ENCODE peak calls at places on chromosome 5, in seven cellular contexts. R is AG09309, Z is iPS DF 6.9, Q is hepatocyte, S is tibial nerve, N is breast epithelium, U is fibroblast of lung. G is an unnamed sample.

GRCh38 chr5:24401767-24402166 is 243.0 kb downstream of the CDH10 start:
- DNase-seq in Q (peak; percentile 45), U (no peak), R (no peak), S (no peak), N (no peak), Z (no peak), G (no peak)

GRCh38 chr5:36422957-36423356 is 121.3 kb upstream of the RANBP3L start:
- DNase-seq in N (no peak), Q (no peak), S (no peak), Z (no peak), R (no peak), U (no peak), G (no peak)

GRCh38 chr5:158534203-158534602 is 565.5 kb downstream of the EBF1 start:
- DNase-seq in Q (no peak), R (no peak), S (no peak), N (no peak), Z (no peak), U (no peak), G (no peak)

GRCh38 chr5:124262443-124262842 is 484.0 kb downstream of the ZNF608 start:
- DNase-seq in U (peak; percentile 73), Q (no peak), N (no peak), R (no peak), S (no peak), Z (peak; percentile 11), G (no peak)

GRCh38 chr5:64505769-64506566 is at the start of gene RGS7BP:
- DNase-seq in S (no peak), N (no peak), U (peak; percentile 37), Q (peak; percentile 76), R (no peak), Z (no peak), G (peak; percentile 12)

GRCh38 chr5:51892680-51893079 is 509.4 kb downstream of the ISL1 start:
- DNase-seq in Q (no peak), R (no peak), N (no peak), Z (no peak), S (no peak), U (no peak), G (no peak)

GRCh38 chr5:30099634-30100033 is 1093.9 kb upstream of the CDH6 start:
- DNase-seq in Z (no peak), S (no peak), R (no peak), U (peak; percentile 25), Q (no peak), N (no peak), G (no peak)

GRCh38 chr5:140131967-140132409 is 6.3 kb downstream of the IGIP start:
- DNase-seq in R (peak; percentile 83), Q (no peak), Z (no peak), U (peak; percentile 79), N (no peak), S (no peak), G (no peak)

GRCh38 chr5:123066016-123066415 is 23.0 kb upstream of the PRDM6 start:
- DNase-seq in Z (no peak), N (no peak), R (no peak), Q (no peak), S (no peak), U (no peak), G (no peak)

GRCh38 chr5:82057051-82057450 is 85.2 kb downstream of the ATG10 start:
- DNase-seq in R (no peak), Q (no peak), U (no peak), Z (no peak), S (no peak), N (no peak), G (no peak)

GRCh38 chr5:90022002-90022710 is 387.4 kb downstream of the CETN3 start:
- DNase-seq in N (no peak), Q (no peak), R (no peak), U (no peak), Z (no peak), S (no peak), G (no peak)

GRCh38 chr5:108324886-108325285 is 57.0 kb downstream of the FBXL17 start:
- DNase-seq in U (no peak), N (no peak), Q (no peak), R (no peak), Z (no peak), S (no peak), G (no peak)

GRCh38 chr5:143134269-143134668 is 269.2 kb downstream of the NR3C1 start:
- DNase-seq in Z (no peak), R (no peak), N (no peak), U (no peak), Q (no peak), S (no peak), G (no peak)

GRCh38 chr5:13019729-13020128 is 924.8 kb downstream of the DNAH5 start:
- DNase-seq in S (no peak), R (no peak), U (no peak), N (no peak), Q (no peak), Z (no peak), G (no peak)

GRCh38 chr5:163585206-163585605 is 79.8 kb downstream of the MAT2B start:
- DNase-seq in U (no peak), R (no peak), N (no peak), Z (no peak), Q (no peak), S (no peak), G (no peak)

DNA sequence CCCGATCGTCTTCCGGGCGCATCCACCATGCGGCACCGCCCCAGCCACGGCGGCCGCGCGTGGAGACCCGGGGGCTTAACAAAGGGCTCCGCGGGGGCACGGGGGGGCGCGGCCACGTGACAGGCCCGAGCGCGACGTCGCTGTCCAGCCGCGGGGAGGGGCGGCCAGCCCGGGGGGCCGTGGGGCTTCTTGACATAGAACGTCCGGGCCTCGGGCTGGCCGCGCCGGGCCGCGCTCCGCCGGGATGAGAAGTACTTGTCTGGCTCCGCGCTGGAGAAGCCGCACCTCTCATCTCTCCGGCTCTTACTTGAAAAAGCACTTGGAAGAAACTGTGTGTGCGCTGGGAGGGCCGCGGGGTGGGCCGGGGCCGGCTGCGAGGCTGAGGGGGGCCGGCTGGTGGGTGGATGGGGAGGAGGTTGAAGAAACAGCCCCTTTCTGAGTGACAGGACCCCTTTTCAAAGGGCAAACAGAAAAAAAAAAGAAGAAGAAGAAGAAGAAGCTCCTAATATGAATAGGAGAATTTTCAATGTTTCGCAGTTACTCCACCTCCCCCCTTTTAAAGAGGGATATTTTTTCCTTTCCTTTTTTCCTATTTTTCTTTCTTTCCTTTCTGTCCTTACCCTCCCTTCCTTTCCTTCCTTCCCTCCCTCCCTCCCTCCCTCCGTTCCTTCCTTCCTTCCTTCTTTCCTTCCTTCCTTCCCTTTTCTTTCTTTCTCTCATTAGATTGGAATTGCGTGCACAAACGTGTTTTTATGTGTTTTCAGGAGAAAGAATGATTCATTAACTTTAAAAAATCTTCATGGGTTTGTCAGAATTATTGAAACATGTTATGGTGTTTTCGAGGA is 21.3 kb downstream of the NR2F1 start:
- DNase-seq in N (no peak), Z (no peak), R (no peak), S (no peak), Q (no peak), U (peak; percentile 70), G (no peak)
- H3K4me3 ChIP-seq in N (peak overlapping the region; percentile 58), Z (no peak overlapping the region), R (no peak overlapping the region), S (peak overlapping the region; percentile 36), Q (no peak overlapping the region), U (peak overlapping the region; percentile 43), G (no peak overlapping the region)

GRCh38 chr5:172990776-172991175 is 7.2 kb downstream of the ATP6V0E1 start:
- DNase-seq in Z (no peak), R (no peak), N (no peak), U (no peak), S (no peak), Q (no peak), G (no peak)

GRCh38 chr5:172981931-172982330 is 1.6 kb upstream of the ATP6V0E1 start:
- DNase-seq in Q (no peak), U (no peak), N (no peak), S (no peak), Z (no peak), R (no peak), G (no peak)

GRCh38 chr5:172983542-172984243 is at the start of gene ATP6V0E1:
- DNase-seq in N (peak; percentile 95), Z (peak; percentile 85), S (peak; percentile 93), U (peak; percentile 90), Q (peak; percentile 97), R (peak; percentile 57), G (peak; percentile 94)

GRCh38 chr5:172984244-172984953 is 828 bp downstream of the ATP6V0E1 start:
- DNase-seq in R (peak; percentile 79), Z (no peak), Q (peak; percentile 88), N (peak; percentile 76), S (peak; percentile 78), U (peak; percentile 94), G (peak; percentile 79)

GRCh38 chr5:172985596-172985995 is 2.0 kb downstream of the ATP6V0E1 start:
- DNase-seq in Z (no peak), Q (no peak), N (no peak), U (no peak), R (no peak), S (no peak), G (no peak)
- H3K4me3 ChIP-seq in Z (no peak overlapping the region), Q (peak overlapping the region; percentile 11), N (peak overlapping the region; percentile 32), U (peak overlapping the region; percentile 12), R (no peak overlapping the region), S (no peak overlapping the region), G (no peak overlapping the region)

GRCh38 chr5:177472460-177473441 is 683 bp downstream of the DBN1 start:
- DNase-seq in R (no peak), U (no peak), Z (no peak), Q (peak; percentile 78), N (no peak), S (no peak), G (peak; percentile 71)

GRCh38 chr5:177473461-177473991 is at the start of gene DBN1:
- DNase-seq in N (no peak), S (no peak), Z (no peak), U (no peak), Q (peak; percentile 89), R (no peak), G (no peak)

GRCh38 chr5:177475563-177476427 is 2.4 kb upstream of the DBN1 start:
- DNase-seq in S (no peak), Z (no peak), R (no peak), U (no peak), Q (no peak), N (no peak), G (no peak)

GRCh38 chr5:177474845-177475562 is 1.6 kb upstream of the DBN1 start:
- DNase-seq in Q (no peak), N (no peak), Z (no peak), S (no peak), U (no peak), R (no peak), G (no peak)

GRCh38 chr5:177474094-177474493 is 660 bp upstream of the DBN1 start:
- DNase-seq in Q (no peak), Z (no peak), R (no peak), N (no peak), S (no peak), U (no peak), G (no peak)
- H3K4me3 ChIP-seq in Q (no peak overlapping the region), Z (no peak overlapping the region), R (no peak overlapping the region), N (peak overlapping the region; percentile 96), S (no peak overlapping the region), U (no peak overlapping the region), G (no peak overlapping the region)

GRCh38 chr5:112923988-112924387 is 2.0 kb upstream of the REEP5 start:
- DNase-seq in U (no peak), N (no peak), Q (no peak), Z (no peak), S (no peak), R (no peak), G (no peak)
- H3K4me3 ChIP-seq in U (no peak overlapping the region), N (no peak overlapping the region), Q (no peak overlapping the region), Z (no peak overlapping the region), S (no peak overlapping the region), R (no peak overlapping the region), G (no peak overlapping the region)

DNA sequence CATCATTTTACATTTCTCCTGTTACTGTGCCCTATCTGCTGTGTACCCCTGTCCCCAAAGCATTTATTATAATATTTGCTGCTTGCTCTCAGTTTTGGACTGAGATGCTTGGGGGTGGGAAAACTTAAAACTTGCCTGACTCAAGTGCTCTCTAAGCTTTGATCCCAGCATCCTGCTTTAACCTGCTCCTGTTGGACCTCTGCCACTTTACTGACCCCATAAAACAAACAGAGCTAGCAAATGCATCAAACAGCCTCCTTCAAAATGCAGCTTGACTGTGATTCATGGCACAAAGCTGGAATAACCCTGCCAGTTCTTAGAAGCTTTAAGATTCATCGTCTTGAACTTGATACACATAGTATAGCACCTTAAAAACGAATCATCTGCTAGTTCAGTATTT is 212.5 kb downstream of the DEPDC1B start:
- DNase-seq in Q (peak; percentile 18), U (no peak), N (no peak), R (no peak), Z (no peak), S (no peak), G (no peak)
- H3K4me3 ChIP-seq in Q (no peak overlapping the region), U (no peak overlapping the region), N (peak overlapping the region; percentile 63), R (no peak overlapping the region), Z (no peak overlapping the region), S (no peak overlapping the region), G (no peak overlapping the region)

G was measured in Caco-2.